ENCODE peak calls at places on chromosomes 1 and 21, in seven cellular contexts. D is A549, Z is HepG2, A is K562, K is HCT116, Y is NB4, Q is H1. I is an unnamed sample.

GRCh38 chr1:227305894-227306626 is 12.2 kb downstream of the CDC42BPA start:
- DNase-seq in D (no peak), Z (no peak), A (no peak), K (no peak), Y (no peak), Q (no peak), I (no peak)

GRCh38 chr1:35448344-35448801 is 108.8 kb downstream of the KIAA0319L start:
- DNase-seq in D (no peak), Z (peak; percentile 39), A (no peak), K (no peak), Y (peak; percentile 85), Q (no peak), I (peak; percentile 54)

GRCh38 chr1:112905420-112906154 is 50.4 kb downstream of the SLC16A1 start:
- DNase-seq in D (no peak), Z (no peak), A (no peak), K (no peak), Y (no peak), Q (peak; percentile 38), I (peak; percentile 76)

GRCh38 chr1:226524547-226524946 is 24.0 kb upstream of the STUM start:
- DNase-seq in D (no peak), Z (no peak), A (no peak), K (no peak), Y (no peak), Q (no peak), I (no peak)

GRCh38 chr1:1832820-1833219 is 54.5 kb upstream of the NADK start:
- DNase-seq in D (no peak), Z (peak; percentile 79), A (no peak), K (no peak), Y (no peak), Q (no peak), I (no peak)

GRCh38 chr21:46665566-46665965 is 30.1 kb downstream of the PRMT2 start:
- DNase-seq in D (no peak), Z (no peak), A (no peak), K (no peak), Y (no peak), Q (no peak), I (no peak)

GRCh38 chr21:34039678-34040382 is 33.5 kb upstream of the MRPS6 start:
- DNase-seq in D (no peak), Z (no peak), A (peak; percentile 37), K (no peak), Y (no peak), Q (peak; percentile 8), I (no peak)

GRCh38 chr1:163076446-163076845 is 7.3 kb downstream of the RGS4 start:
- DNase-seq in D (no peak), Z (no peak), A (no peak), K (no peak), Y (no peak), Q (no peak), I (no peak)

GRCh38 chr1:143691400-143691891 is 280.3 kb downstream of the FAM72C start:
- DNase-seq in D (peak; percentile 50), Z (peak; percentile 3), A (no peak), K (peak; percentile 22), Y (no peak), Q (peak; percentile 50), I (no peak)

GRCh38 chr1:30758785-30759380 is 1.3 kb upstream of the LAPTM5 start:
- DNase-seq in D (no peak), Z (no peak), A (peak; percentile 71), K (peak; percentile 42), Y (peak; percentile 69), Q (no peak), I (peak; percentile 32)

GRCh38 chr1:161914595-161914994 is 109.1 kb downstream of the OLFML2B start:
- DNase-seq in D (no peak), Z (no peak), A (no peak), K (no peak), Y (no peak), Q (no peak), I (no peak)

GRCh38 chr1:66351913-66352312 is 182.0 kb upstream of the SGIP1 start:
- DNase-seq in D (no peak), Z (no peak), A (no peak), K (no peak), Y (peak; percentile 67), Q (no peak), I (no peak)

DNA sequence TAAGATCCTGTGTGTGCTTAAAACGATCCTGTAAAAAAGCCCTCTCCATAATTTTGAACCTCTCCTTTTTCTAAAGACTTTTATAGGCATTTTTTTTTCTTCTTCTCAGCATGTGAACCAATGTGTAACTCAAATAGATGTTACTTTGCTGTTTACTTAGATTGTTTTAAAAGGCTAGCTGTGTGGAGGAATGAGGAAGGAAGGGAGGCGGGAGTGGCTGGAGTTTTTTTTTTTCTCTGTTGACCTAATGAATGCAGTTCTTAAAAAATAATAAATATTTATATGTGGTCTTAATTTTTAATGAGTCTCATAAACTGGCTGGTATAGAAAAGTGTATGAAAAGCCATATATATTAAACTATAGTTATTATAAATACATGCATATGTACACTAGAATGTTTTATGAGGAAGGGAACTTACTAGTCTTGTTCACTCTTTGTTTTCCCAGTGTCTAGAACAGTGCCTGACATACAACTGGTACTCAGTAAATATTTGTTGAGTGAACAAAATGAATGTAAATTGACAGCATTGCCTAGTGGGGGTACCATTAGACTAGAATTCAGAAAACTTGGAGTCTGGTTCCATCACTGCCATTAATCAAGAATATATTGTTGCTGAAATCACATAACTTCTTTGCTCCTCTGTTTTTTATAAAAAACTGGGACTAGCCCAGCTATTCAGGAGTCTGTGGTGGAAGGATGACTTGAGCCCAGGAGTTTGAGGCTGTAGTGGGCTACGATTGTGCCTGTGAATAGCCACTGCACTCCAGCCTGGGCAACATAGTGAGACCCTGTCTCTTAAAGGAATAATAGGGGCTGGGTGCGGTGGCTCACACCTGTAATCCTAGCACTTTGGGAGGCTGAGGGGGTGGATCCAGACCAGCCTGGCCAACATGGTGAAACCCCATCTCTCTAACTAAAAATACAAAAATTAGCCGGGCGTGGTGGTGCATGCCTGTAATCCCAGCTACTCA is 51.0 kb downstream of the NFIA start:
- DNase-seq in D (no peak), Z (no peak), A (no peak), K (no peak), Y (no peak), Q (no peak), I (no peak)
- H3K4me3 ChIP-seq in D (peak overlapping the region; percentile 16), Z (no peak overlapping the region), A (no peak overlapping the region), K (no peak overlapping the region), Y (no peak overlapping the region), Q (no peak overlapping the region), I (no peak overlapping the region)

GRCh38 chr1:167695756-167696561 is 25.8 kb upstream of the MPZL1 start:
- DNase-seq in D (no peak), Z (no peak), A (no peak), K (no peak), Y (no peak), Q (no peak), I (no peak)

GRCh38 chr1:167698313-167698712 is 23.5 kb upstream of the MPZL1 start:
- DNase-seq in D (no peak), Z (no peak), A (no peak), K (no peak), Y (no peak), Q (no peak), I (no peak)

GRCh38 chr1:167694691-167695090 is 27.1 kb upstream of the MPZL1 start:
- DNase-seq in D (no peak), Z (no peak), A (no peak), K (no peak), Y (no peak), Q (no peak), I (no peak)

GRCh38 chr1:167695150-167695549 is 26.6 kb upstream of the MPZL1 start:
- DNase-seq in D (no peak), Z (no peak), A (no peak), K (no peak), Y (peak; percentile 58), Q (no peak), I (no peak)

DNA sequence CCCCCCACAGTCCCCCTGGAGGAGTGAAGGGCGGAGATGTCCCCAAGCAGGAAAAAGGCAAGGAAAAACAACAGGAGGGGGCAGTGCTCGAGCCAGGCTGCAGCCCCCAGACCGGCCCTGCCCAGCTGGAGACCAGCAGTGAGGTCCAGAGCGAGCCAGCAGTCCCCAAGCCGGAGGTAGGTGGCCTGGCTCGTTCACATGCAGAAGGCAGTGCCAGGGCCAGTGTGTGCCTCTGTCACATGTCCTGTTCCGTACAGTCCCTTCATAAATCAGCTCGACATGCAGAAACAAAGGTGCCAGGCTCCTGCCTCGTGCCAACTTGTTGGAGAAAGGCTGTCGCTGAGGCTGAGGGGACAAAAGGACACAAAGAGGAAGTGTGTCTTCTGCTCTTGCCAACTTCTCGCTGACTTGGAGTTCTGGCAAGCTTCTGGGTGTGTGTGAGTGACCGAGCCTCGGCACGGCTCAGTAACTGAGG is 24.1 kb upstream of the MPZL1 start:
- DNase-seq in D (no peak), Z (no peak), A (no peak), K (no peak), Y (no peak), Q (no peak), I (no peak)
- TF ChIP-seq MAX in D (no peak), Z (no peak), A (no peak), K (no peak), Y (no peak), Q (no peak), I (no peak)

GRCh38 chr1:183604811-183605210 is 14.6 kb upstream of the NCF2 start:
- DNase-seq in D (no peak), Z (no peak), A (no peak), K (no peak), Y (no peak), Q (peak; percentile 19), I (no peak)

GRCh38 chr1:183607322-183607980 is 17.2 kb upstream of the NCF2 start:
- DNase-seq in D (no peak), Z (no peak), A (no peak), K (no peak), Y (no peak), Q (no peak), I (no peak)

GRCh38 chr1:183605904-183606303 is 15.6 kb upstream of the NCF2 start:
- DNase-seq in D (no peak), Z (no peak), A (no peak), K (no peak), Y (no peak), Q (peak; percentile 16), I (no peak)

GRCh38 chr1:183602510-183602909 is 12.3 kb upstream of the NCF2 start:
- DNase-seq in D (no peak), Z (no peak), A (no peak), K (no peak), Y (no peak), Q (peak; percentile 24), I (no peak)

DNA sequence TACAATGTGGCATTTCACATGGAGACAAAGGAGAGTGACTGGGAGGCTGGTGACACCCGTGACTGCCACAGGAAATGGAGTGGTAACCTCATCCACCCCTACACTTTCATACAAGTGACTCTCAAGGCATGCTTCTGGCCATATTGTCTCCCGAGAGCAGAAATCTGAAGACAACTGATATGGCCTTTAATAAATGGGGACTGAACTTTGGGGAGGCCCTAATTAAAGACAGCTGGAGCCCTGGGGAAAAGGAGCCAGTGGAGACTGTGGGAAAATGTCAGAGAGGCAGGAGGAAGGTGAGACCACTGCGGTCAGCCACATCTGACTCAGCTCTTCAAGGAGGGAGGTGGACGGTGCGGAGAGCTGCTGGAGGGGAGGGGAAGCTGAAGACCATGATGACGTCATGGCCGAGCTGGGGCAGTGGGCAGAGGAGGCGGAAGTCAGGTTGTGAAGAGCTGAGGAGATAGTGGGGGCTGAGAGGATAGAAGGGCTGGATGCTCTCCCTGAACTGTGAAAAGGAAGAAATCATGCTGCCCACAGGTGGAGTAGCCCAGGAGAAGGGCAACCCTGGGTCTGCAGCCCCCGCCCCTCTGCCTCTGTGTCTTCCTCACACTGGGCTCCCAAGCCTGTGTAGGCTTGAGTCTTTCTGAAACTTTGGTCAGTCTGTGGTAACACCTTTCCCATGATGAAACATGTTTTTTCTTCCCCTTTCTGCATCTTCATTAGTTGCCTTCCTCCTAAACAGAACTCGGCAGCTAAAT is 14.0 kb upstream of the NCF2 start:
- DNase-seq in D (no peak), Z (no peak), A (peak; percentile 66), K (no peak), Y (peak; percentile 92), Q (peak; percentile 36), I (no peak)
- H3K4me3 ChIP-seq in D (no peak overlapping the region), Z (no peak overlapping the region), A (no peak overlapping the region), K (no peak overlapping the region), Y (peak overlapping the region; percentile 32), Q (no peak overlapping the region), I (no peak overlapping the region)

GRCh38 chr1:116256875-116257823 is 115.9 kb upstream of the ATP1A1 start:
- DNase-seq in D (no peak), Z (no peak), A (no peak), K (no peak), Y (no peak), Q (no peak), I (no peak)
- TF ChIP-seq MAX in D (no peak), Z (no peak), A (no peak), K (no peak), Y (no peak), Q (no peak), I (no peak)

I was measured in endothelial cell of umbilical vein.